ENCODE peak calls at places on chromosome 1, in ten cellular contexts. C is left lung, E is spleen, F is Caco-2, A is DND-41, Z is astrocyte of the spinal cord, H is psoas muscle, L is fibroblast of pulmonary artery, M is endodermal cell, R is transverse colon. T is an unnamed sample.
A peak's percentile ranks its signal among the peaks of the same experiment; 100 is the strongest.

GRCh38 chr1:117683571-117684285 is 77.9 kb downstream of the TENT5C start:
- DNase-seq in E (no peak), M (no peak), Z (peak; percentile 40), A (no peak), C (no peak), L (no peak), H (no peak), F (no peak), R (no peak), T (no peak)

GRCh38 chr1:151584278-151584677 is 27.6 kb upstream of the SNX27 start:
- DNase-seq in R (peak; percentile 48), E (no peak), M (no peak), L (no peak), A (no peak), H (no peak), Z (no peak), F (no peak), C (no peak), T (no peak)

GRCh38 chr1:8562222-8562621 is 244.3 kb downstream of the SLC45A1 start:
- DNase-seq in R (no peak), A (no peak), F (no peak), E (no peak), L (no peak), C (no peak), Z (no peak), H (no peak), M (no peak), T (no peak)

GRCh38 chr1:200372095-200372884 is 37.5 kb downstream of the ZNF281 start:
- DNase-seq in A (no peak), M (peak; percentile 69), H (no peak), C (no peak), L (peak; percentile 71), R (no peak), F (peak; percentile 74), E (no peak), Z (peak; percentile 78), T (peak; percentile 91)

GRCh38 chr1:167681024-167681423 is 40.8 kb upstream of the MPZL1 start:
- DNase-seq in E (no peak), H (no peak), Z (no peak), F (no peak), M (no peak), C (no peak), R (no peak), L (no peak), A (no peak), T (no peak)

GRCh38 chr1:76278711-76279386 is 204.3 kb downstream of the ST6GALNAC3 start:
- DNase-seq in H (no peak), R (no peak), E (no peak), L (peak; percentile 7), Z (no peak), A (no peak), M (no peak), C (no peak), F (no peak), T (no peak)

GRCh38 chr1:204151562-204152309 is at the start of gene ETNK2:
- DNase-seq in H (peak; percentile 71), F (peak; percentile 84), A (no peak), E (peak; percentile 83), R (peak; percentile 57), L (peak; percentile 39), C (peak; percentile 81), M (peak; percentile 90), Z (peak; percentile 53), T (no peak)

GRCh38 chr1:151968058-151968457 is 25.6 kb downstream of the S100A10 start:
- DNase-seq in A (peak; percentile 65), L (peak; percentile 65), F (peak; percentile 77), Z (peak; percentile 55), M (peak; percentile 78), C (no peak), E (no peak), R (peak; percentile 55), H (no peak), T (peak; percentile 67)

GRCh38 chr1:43569175-43569574 is 38.5 kb downstream of the PTPRF start:
- DNase-seq in Z (no peak), C (no peak), E (no peak), M (no peak), A (no peak), H (no peak), R (no peak), L (no peak), F (no peak), T (no peak)

GRCh38 chr1:110070282-110070967 is at the start of gene ALX3:
- DNase-seq in L (no peak), C (no peak), A (no peak), M (peak; percentile 72), Z (no peak), F (no peak), R (no peak), H (no peak), E (peak; percentile 56), T (no peak)

GRCh38 chr1:110067429-110067956 is 3.0 kb downstream of the ALX3 start:
- DNase-seq in M (peak; percentile 80), E (peak; percentile 72), R (no peak), F (no peak), Z (no peak), C (no peak), A (no peak), H (no peak), L (no peak), T (no peak)

GRCh38 chr1:110069302-110070281 is 880 bp downstream of the ALX3 start:
- DNase-seq in M (peak; percentile 80), Z (no peak), H (no peak), A (no peak), F (no peak), E (peak; percentile 74), R (no peak), L (no peak), C (no peak), T (no peak)

GRCh38 chr1:110067957-110068645 is 2.4 kb downstream of the ALX3 start:
- DNase-seq in M (peak; percentile 84), F (no peak), L (no peak), C (no peak), E (peak; percentile 75), H (no peak), A (no peak), R (no peak), Z (no peak), T (no peak)

DNA sequence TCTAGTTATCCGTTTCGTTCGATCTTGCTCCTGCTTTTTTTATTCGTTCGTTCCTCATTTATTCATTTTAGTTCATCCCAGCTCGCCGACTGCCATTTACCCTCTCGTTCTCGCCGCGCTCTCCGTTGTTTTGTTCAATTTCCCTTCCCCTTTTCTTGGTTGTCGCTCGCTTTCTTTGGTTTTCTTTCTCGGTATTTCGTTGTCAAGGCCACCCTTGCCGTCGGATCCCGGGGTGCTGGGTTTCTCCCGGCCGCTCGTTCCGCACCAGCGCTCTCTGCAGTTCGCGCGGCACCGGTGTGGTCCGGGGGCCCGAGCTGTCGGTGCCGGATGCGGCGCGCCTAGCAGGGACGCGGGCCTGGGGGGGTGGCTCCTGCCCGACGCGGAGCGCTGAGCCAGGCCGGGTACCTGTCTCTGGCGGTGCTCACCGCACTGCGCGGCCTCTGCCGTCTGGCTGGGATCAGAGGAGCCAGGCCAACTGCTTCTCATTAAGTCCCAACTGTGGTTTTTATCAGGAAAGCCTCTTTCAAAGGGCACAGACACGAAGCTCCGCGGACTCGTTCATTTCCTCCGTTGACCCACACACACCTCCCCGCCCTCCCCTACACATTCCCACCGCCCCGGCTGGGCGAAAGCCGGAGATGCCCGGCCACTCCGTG is 1.7 kb downstream of the ALX3 start:
- DNase-seq in Z (no peak), L (no peak), M (peak; percentile 75), H (no peak), E (peak; percentile 76), F (no peak), C (no peak), R (no peak), A (no peak), T (no peak)
- H3K4me3 ChIP-seq in Z (no peak overlapping the region), L (no peak overlapping the region), M (peak overlapping the region; percentile 45), H (peak overlapping the region; percentile 43), E (peak overlapping the region; percentile 8), F (no peak overlapping the region), C (peak overlapping the region; percentile 0), R (peak overlapping the region; percentile 6), A (no peak overlapping the region), T (peak overlapping the region; percentile 54)

GRCh38 chr1:115478933-115479551 is 141.0 kb upstream of the NGF start:
- DNase-seq in L (no peak), C (no peak), A (no peak), R (peak; percentile 30), H (no peak), F (no peak), M (peak; percentile 40), E (no peak), Z (no peak), T (no peak)

GRCh38 chr1:115475252-115475651 is 137.2 kb upstream of the NGF start:
- DNase-seq in F (no peak), H (no peak), C (no peak), A (no peak), Z (no peak), L (no peak), M (peak; percentile 19), R (no peak), E (no peak), T (no peak)

GRCh38 chr1:115477071-115477470 is 139.0 kb upstream of the NGF start:
- DNase-seq in H (no peak), M (peak; percentile 26), Z (no peak), A (no peak), L (no peak), F (no peak), E (no peak), R (no peak), C (no peak), T (no peak)

GRCh38 chr1:115475901-115476300 is 137.9 kb upstream of the NGF start:
- DNase-seq in C (no peak), F (no peak), E (no peak), H (no peak), A (no peak), M (peak; percentile 39), R (no peak), L (no peak), Z (no peak), T (no peak)

DNA sequence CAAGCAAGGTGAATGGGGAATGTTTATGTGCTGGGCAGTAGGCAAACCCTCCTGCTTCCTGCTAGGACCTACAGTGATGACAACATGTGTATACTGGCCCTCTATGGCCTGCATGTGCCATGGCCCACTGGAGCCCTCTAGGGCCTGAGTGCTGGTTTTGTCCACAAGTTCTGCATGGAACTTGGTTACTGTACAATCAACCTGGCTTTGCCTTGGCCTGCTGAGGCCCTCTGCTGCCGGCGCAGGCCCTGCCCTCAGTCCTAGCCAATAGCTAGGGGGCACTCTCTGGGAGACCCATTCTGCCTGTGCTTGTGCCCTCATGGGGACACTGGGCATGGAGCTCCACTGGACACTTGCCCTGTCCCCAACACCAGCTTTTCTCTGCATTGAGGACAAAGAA is 138.6 kb upstream of the NGF start:
- DNase-seq in A (no peak), R (no peak), E (no peak), M (peak; percentile 48), C (no peak), H (no peak), F (no peak), Z (no peak), L (no peak), T (no peak)
- TF ChIP-seq CTCF in A (no peak), R (no peak), E (no peak), M (peak; percentile 15), C (no peak), H (no peak), F (no peak), Z (peak; percentile 13), L (no peak), T (peak; percentile 16)

GRCh38 chr1:196660912-196661311 is 9.1 kb downstream of the CFH start:
- DNase-seq in R (no peak), A (no peak), H (no peak), M (no peak), E (no peak), F (peak; percentile 5), L (peak; percentile 60), Z (peak; percentile 62), C (no peak), T (no peak)
- H3K4me3 ChIP-seq in R (peak overlapping the region; percentile 1), A (no peak overlapping the region), H (peak overlapping the region; percentile 48), M (no peak overlapping the region), E (no peak overlapping the region), F (no peak overlapping the region), L (peak overlapping the region; percentile 12), Z (no peak overlapping the region), C (no peak overlapping the region), T (peak overlapping the region; percentile 42)

GRCh38 chr1:214448536-214448935 is 102.9 kb downstream of the PTPN14 start:
- DNase-seq in E (no peak), H (no peak), L (no peak), F (no peak), Z (no peak), A (no peak), C (no peak), R (no peak), M (no peak), T (no peak)
- TF ChIP-seq CTCF in E (no peak), H (no peak), L (no peak), F (no peak), Z (no peak), A (no peak), C (no peak), R (no peak), M (peak; percentile 46), T (no peak)